ENCODE peak calls at places on chromosome 12, in nine cellular contexts. One of them, this sample, is unnamed.

GRCh38 chr12:28135801-28136439 is 54.3 kb upstream of the CCDC91 start:
- DNase-seq in prostate gland: no peak
- DNase-seq in fibroblast of pulmonary artery: no peak
- DNase-seq in omental fat pad: no peak
- DNase-seq in tibial artery: no peak
- DNase-seq in uterus: no peak
- DNase-seq in adrenal gland: no peak
- DNase-seq in tibial nerve: no peak
- DNase-seq in cardiac muscle cell: no peak
- DNase-seq in this sample: no peak

GRCh38 chr12:116201359-116201758 is 76.1 kb downstream of the MED13L start:
- DNase-seq in prostate gland: no peak
- DNase-seq in uterus: no peak
- DNase-seq in tibial artery: no peak
- DNase-seq in adrenal gland: no peak
- DNase-seq in tibial nerve: no peak
- DNase-seq in fibroblast of pulmonary artery: no peak
- DNase-seq in cardiac muscle cell: no peak
- DNase-seq in omental fat pad: no peak
- DNase-seq in this sample: no peak

GRCh38 chr12:88935856-88936255 is 355.6 kb upstream of the KITLG start:
- DNase-seq in cardiac muscle cell: no peak
- DNase-seq in omental fat pad: no peak
- DNase-seq in adrenal gland: no peak
- DNase-seq in fibroblast of pulmonary artery: no peak
- DNase-seq in prostate gland: no peak
- DNase-seq in tibial nerve: no peak
- DNase-seq in tibial artery: no peak
- DNase-seq in uterus: no peak
- DNase-seq in this sample: no peak

GRCh38 chr12:22653075-22653474 is 28.1 kb downstream of the ETNK1 start:
- DNase-seq in prostate gland: no peak
- DNase-seq in tibial artery: no peak
- DNase-seq in adrenal gland: no peak
- DNase-seq in fibroblast of pulmonary artery: peak
- DNase-seq in uterus: no peak
- DNase-seq in omental fat pad: no peak
- DNase-seq in cardiac muscle cell: peak
- DNase-seq in tibial nerve: no peak
- DNase-seq in this sample: no peak

GRCh38 chr12:124157416-124157815 is 137.5 kb upstream of the RFLNA start:
- DNase-seq in cardiac muscle cell: no peak
- DNase-seq in adrenal gland: no peak
- DNase-seq in omental fat pad: no peak
- DNase-seq in uterus: no peak
- DNase-seq in fibroblast of pulmonary artery: no peak
- DNase-seq in tibial artery: no peak
- DNase-seq in prostate gland: no peak
- DNase-seq in tibial nerve: no peak
- DNase-seq in this sample: no peak

GRCh38 chr12:6326316-6326959 is 15.4 kb downstream of the TNFRSF1A start:
- DNase-seq in omental fat pad: no peak
- DNase-seq in tibial nerve: no peak
- DNase-seq in cardiac muscle cell: peak
- DNase-seq in uterus: peak
- DNase-seq in tibial artery: no peak
- DNase-seq in adrenal gland: peak
- DNase-seq in fibroblast of pulmonary artery: peak
- DNase-seq in prostate gland: no peak
- DNase-seq in this sample: no peak

GRCh38 chr12:93145086-93145485 is 216.0 kb upstream of the EEA1 start:
- DNase-seq in omental fat pad: no peak
- DNase-seq in tibial artery: no peak
- DNase-seq in adrenal gland: no peak
- DNase-seq in uterus: no peak
- DNase-seq in fibroblast of pulmonary artery: no peak
- DNase-seq in tibial nerve: no peak
- DNase-seq in prostate gland: peak
- DNase-seq in cardiac muscle cell: no peak
- DNase-seq in this sample: no peak

GRCh38 chr12:49244161-49244560 is 20.7 kb upstream of the TUBA1C start:
- DNase-seq in fibroblast of pulmonary artery: peak
- DNase-seq in tibial nerve: no peak
- DNase-seq in adrenal gland: no peak
- DNase-seq in uterus: no peak
- DNase-seq in prostate gland: no peak
- DNase-seq in omental fat pad: no peak
- DNase-seq in cardiac muscle cell: peak
- DNase-seq in tibial artery: no peak
- DNase-seq in this sample: no peak

GRCh38 chr12:26524862-26525465 is 308.0 kb downstream of the ITPR2 start:
- DNase-seq in omental fat pad: no peak
- DNase-seq in uterus: no peak
- DNase-seq in tibial nerve: peak
- DNase-seq in prostate gland: no peak
- DNase-seq in fibroblast of pulmonary artery: peak
- DNase-seq in tibial artery: no peak
- DNase-seq in adrenal gland: no peak
- DNase-seq in cardiac muscle cell: peak
- DNase-seq in this sample: no peak
- TF ChIP-seq CTCF in omental fat pad: no peak
- TF ChIP-seq CTCF in uterus: no peak
- TF ChIP-seq CTCF in tibial nerve: no peak
- TF ChIP-seq CTCF in prostate gland: peak
- TF ChIP-seq CTCF in fibroblast of pulmonary artery: peak
- TF ChIP-seq CTCF in tibial artery: peak
- TF ChIP-seq CTCF in adrenal gland: peak
- TF ChIP-seq CTCF in cardiac muscle cell: peak
- TF ChIP-seq CTCF in this sample: peak

GRCh38 chr12:114608509-114608908 is 75.5 kb downstream of the TBX3 start:
- DNase-seq in uterus: no peak
- DNase-seq in omental fat pad: no peak
- DNase-seq in cardiac muscle cell: no peak
- DNase-seq in tibial nerve: no peak
- DNase-seq in fibroblast of pulmonary artery: no peak
- DNase-seq in adrenal gland: no peak
- DNase-seq in tibial artery: no peak
- DNase-seq in prostate gland: no peak
- DNase-seq in this sample: no peak

GRCh38 chr12:114612062-114612461 is 71.9 kb downstream of the TBX3 start:
- DNase-seq in uterus: no peak
- DNase-seq in adrenal gland: no peak
- DNase-seq in prostate gland: no peak
- DNase-seq in tibial artery: no peak
- DNase-seq in cardiac muscle cell: no peak
- DNase-seq in fibroblast of pulmonary artery: no peak
- DNase-seq in tibial nerve: no peak
- DNase-seq in omental fat pad: no peak
- DNase-seq in this sample: no peak

GRCh38 chr12:114616081-114616480 is 67.9 kb downstream of the TBX3 start:
- DNase-seq in adrenal gland: no peak
- DNase-seq in uterus: no peak
- DNase-seq in omental fat pad: no peak
- DNase-seq in fibroblast of pulmonary artery: no peak
- DNase-seq in cardiac muscle cell: no peak
- DNase-seq in tibial nerve: no peak
- DNase-seq in tibial artery: no peak
- DNase-seq in prostate gland: no peak
- DNase-seq in this sample: no peak

GRCh38 chr12:114614040-114614439 is 69.9 kb downstream of the TBX3 start:
- DNase-seq in cardiac muscle cell: no peak
- DNase-seq in fibroblast of pulmonary artery: no peak
- DNase-seq in tibial nerve: no peak
- DNase-seq in uterus: no peak
- DNase-seq in adrenal gland: no peak
- DNase-seq in omental fat pad: no peak
- DNase-seq in prostate gland: no peak
- DNase-seq in tibial artery: no peak
- DNase-seq in this sample: no peak

DNA sequence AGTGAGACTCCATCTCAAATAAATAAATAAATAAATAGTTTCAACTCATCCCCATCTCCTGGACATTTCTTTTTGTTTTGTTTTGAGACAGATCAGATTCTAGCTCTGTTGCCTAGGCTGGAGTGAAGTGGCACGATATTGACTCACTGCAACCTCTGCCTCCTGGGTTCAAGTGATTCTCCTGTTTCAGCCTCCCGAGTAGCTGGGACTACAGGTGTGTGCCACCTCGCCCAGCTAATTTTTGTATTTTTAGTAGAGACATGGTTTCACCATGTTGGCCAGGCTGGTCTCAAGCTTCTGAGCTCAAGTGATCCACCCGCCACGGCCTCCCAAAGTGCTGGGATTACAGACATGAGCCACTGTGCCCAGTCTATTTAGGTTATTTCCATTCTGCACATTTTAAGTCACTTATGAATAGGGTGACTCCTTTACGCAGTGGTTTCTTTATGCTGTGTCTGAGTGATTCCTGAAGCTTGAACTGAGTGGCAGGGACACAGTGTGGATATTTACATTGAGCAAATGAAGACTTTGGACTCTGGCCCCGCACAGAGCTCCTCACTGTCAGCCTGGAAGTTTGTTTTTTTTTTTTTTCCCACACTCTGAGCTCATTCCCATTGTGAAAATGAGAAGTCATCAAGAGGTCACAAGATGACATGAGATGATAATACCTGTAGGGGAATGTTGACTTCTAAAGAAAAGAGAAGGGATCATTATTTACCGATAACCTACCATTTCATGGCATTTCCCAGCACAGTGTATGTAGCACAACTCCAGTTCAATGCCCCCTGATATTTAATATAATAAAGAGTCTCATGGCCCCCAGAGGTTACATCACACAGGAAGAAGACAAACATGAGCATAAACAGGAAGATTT is 72.6 kb downstream of the TBX3 start:
- DNase-seq in tibial nerve: no peak
- DNase-seq in tibial artery: no peak
- DNase-seq in fibroblast of pulmonary artery: no peak
- DNase-seq in uterus: no peak
- DNase-seq in adrenal gland: no peak
- DNase-seq in cardiac muscle cell: no peak
- DNase-seq in prostate gland: peak
- DNase-seq in omental fat pad: no peak
- DNase-seq in this sample: no peak
- TF ChIP-seq CTCF in tibial nerve: no peak
- TF ChIP-seq CTCF in tibial artery: no peak
- TF ChIP-seq CTCF in fibroblast of pulmonary artery: no peak
- TF ChIP-seq CTCF in uterus: no peak
- TF ChIP-seq CTCF in adrenal gland: no peak
- TF ChIP-seq CTCF in cardiac muscle cell: no peak
- TF ChIP-seq CTCF in prostate gland: no peak
- TF ChIP-seq CTCF in omental fat pad: no peak
- TF ChIP-seq CTCF in this sample: no peak

DNA sequence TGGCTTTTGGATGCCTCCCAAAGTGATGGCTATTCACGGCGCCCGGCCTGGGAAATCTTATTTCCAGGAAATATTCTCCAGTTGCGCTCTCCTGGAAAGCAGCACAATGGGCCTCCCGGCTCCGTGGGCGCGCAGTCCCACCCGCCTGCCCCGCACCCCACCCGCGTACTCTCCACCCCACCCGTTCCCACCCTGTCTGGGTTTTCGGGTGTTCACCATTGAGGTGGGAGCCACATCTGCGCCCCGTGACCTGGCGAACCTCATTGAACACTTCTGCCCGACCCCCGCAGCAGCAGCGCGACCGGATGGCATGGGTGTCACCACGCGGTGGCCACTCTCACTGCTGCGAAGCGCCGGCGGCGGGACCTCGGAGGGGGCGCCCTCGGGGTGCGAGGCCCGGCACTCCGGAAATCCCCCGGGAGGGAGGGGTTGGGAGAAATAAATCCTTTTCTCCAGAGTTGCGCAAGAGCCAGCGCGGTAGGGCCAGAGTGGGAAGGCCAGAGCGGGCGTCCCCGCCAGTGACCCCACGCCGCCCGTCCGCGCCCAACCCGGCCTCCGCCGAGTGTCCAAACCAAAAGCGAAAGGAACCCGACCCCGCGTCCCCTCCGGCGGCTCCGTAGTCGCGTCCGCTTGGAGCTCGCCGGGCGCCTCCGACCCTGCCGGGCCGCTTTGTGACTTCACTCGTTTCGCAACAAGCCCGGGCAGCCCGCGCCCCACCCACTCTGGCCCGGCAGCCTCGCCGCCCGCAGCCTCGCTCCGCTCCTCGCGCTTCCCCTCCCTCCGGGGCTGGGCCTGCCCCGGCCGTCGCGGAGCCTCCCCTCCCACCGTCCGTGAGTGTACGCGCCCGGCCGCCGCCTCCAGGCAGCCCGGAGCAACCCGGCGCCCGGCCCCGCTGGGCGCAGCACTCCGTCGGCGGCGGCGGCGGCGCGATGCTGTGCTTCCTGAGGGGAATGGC is at the start of gene DRAM1:
- DNase-seq in uterus: peak
- DNase-seq in prostate gland: peak
- DNase-seq in adrenal gland: peak
- DNase-seq in omental fat pad: peak
- DNase-seq in tibial artery: peak
- DNase-seq in tibial nerve: peak
- DNase-seq in fibroblast of pulmonary artery: peak
- DNase-seq in cardiac muscle cell: peak
- DNase-seq in this sample: peak
- TF ChIP-seq CTCF in uterus: no peak
- TF ChIP-seq CTCF in prostate gland: no peak
- TF ChIP-seq CTCF in adrenal gland: peak
- TF ChIP-seq CTCF in omental fat pad: no peak
- TF ChIP-seq CTCF in tibial artery: peak
- TF ChIP-seq CTCF in tibial nerve: peak
- TF ChIP-seq CTCF in fibroblast of pulmonary artery: no peak
- TF ChIP-seq CTCF in cardiac muscle cell: no peak
- TF ChIP-seq CTCF in this sample: no peak

DNA sequence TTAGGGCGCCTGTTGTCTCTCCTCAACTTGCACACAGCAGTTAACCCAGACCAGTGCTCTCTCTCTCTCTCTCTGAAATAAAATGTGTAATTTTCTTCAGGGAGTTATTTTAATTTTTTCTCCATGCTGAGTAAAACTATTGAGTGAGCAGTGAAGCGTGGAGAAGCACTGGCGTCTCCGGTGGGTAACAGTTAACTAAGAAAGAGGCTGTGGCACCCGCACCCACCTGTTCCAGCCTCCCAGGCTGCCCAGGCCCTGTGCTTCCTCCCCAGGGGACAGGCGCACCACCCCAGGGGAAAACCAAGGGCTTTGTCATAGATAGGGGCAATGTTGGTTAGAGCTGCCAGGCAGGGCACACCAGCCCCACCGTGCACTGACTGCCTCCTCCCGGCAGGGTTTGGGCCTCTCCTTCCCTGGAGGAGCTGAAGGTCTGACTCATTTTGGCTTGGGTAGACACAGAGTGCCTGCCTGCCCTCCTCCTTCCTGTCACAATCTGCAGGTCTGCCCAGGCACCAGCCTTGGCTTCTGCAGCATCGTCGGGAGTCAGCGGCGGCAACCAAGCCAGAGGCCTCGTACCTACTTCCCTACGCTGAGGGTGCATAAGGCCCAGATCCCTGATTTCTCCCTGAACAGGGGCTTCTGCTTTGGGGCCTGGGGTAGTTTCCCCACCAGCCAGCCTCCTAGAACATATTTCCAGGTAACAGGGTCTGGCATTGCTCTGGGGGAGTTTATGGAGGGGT is 3.9 kb downstream of the HOXC5 start:
- DNase-seq in prostate gland: no peak
- DNase-seq in adrenal gland: peak
- DNase-seq in cardiac muscle cell: no peak
- DNase-seq in uterus: no peak
- DNase-seq in fibroblast of pulmonary artery: no peak
- DNase-seq in tibial nerve: no peak
- DNase-seq in omental fat pad: no peak
- DNase-seq in tibial artery: peak
- DNase-seq in this sample: no peak
- TF ChIP-seq CTCF in prostate gland: no peak
- TF ChIP-seq CTCF in adrenal gland: peak
- TF ChIP-seq CTCF in cardiac muscle cell: no peak
- TF ChIP-seq CTCF in uterus: no peak
- TF ChIP-seq CTCF in fibroblast of pulmonary artery: no peak
- TF ChIP-seq CTCF in tibial nerve: no peak
- TF ChIP-seq CTCF in omental fat pad: no peak
- TF ChIP-seq CTCF in tibial artery: peak
- TF ChIP-seq CTCF in this sample: no peak

This sample was measured in osteocyte.